ENCODE peak calls at places on chromosomes 7 and 10, in four cellular contexts. E is HCEC 1CT; C is activated T-cell treated with anti-CD3 and anti-CD28 coated beads, Interleukin-2, amount 50 U/mL, for 72 hours; P is T-helper 2 cell. S is an unnamed sample.

GRCh38 chr10:80487791-80488538 is 33.9 kb downstream of the TSPAN14 start:
- DNase-seq in P (no peak), C (peak), E (no peak), S (no peak)

GRCh38 chr10:101226506-101226887 is 2.8 kb downstream of the LBX1 start:
- DNase-seq in P (no peak), C (no peak), E (no peak), S (no peak)

GRCh38 chr10:90930971-90931841 is 10.3 kb upstream of the ANKRD1 start:
- DNase-seq in P (no peak), C (no peak), E (peak), S (no peak)

GRCh38 chr7:2800923-2801682 is 43.0 kb downstream of the GNA12 start:
- DNase-seq in P (no peak), C (peak), E (peak), S (no peak)

GRCh38 chr10:63977329-63977923 is 456.2 kb downstream of the REEP3 start:
- DNase-seq in P (no peak), C (peak), E (peak), S (no peak)

GRCh38 chr10:29858352-29859267 is 200.8 kb downstream of the JCAD start:
- DNase-seq in P (no peak), C (no peak), E (peak), S (no peak)

GRCh38 chr7:24442170-24442777 is 131.0 kb upstream of the PALS2 start:
- DNase-seq in E (no peak), C (no peak), P (no peak), S (no peak)

GRCh38 chr10:112985701-112986510 is 35.9 kb downstream of the TCF7L2 start:
- DNase-seq in C (peak), E (peak), P (no peak), S (no peak)

GRCh38 chr7:50954245-50954644 is 171.5 kb upstream of the GRB10 start:
- DNase-seq in C (no peak), E (no peak), P (no peak), S (no peak)

S was measured in suprapubic skin.